ENCODE peak calls at places on chromosomes 12 and 14, in eight cellular contexts. P, M, N, O, W, Z, C and V are unnamed samples.

GRCh38 chr12:119990382-119990874 is 1.4 kb downstream of the BICDL1 start:
- DNase-seq in P (no peak), M (no peak), N (no peak), O (no peak), W (no peak), Z (no peak), C (no peak), V (no peak)

GRCh38 chr12:108596854-108597558 is 878 bp downstream of the TMEM119 start:
- DNase-seq in P (no peak), M (no peak), N (no peak), O (no peak), W (no peak), Z (no peak), C (no peak), V (no peak)

GRCh38 chr12:16523570-16524331 is 82.2 kb downstream of the LMO3 start:
- DNase-seq in P (no peak), M (no peak), N (no peak), O (no peak), W (no peak), Z (no peak), C (no peak), V (no peak)

GRCh38 chr12:52398176-52398575 is 8.0 kb downstream of the KRT82 start:
- DNase-seq in P (no peak), M (no peak), N (no peak), O (no peak), W (no peak), Z (no peak), C (peak), V (no peak)

GRCh38 chr14:103509864-103510263 is 12.8 kb downstream of the CKB start:
- DNase-seq in P (no peak), M (no peak), N (no peak), O (no peak), W (no peak), Z (no peak), C (no peak), V (no peak)

GRCh38 chr14:31505411-31505810 is 17.6 kb upstream of the GPR33 start:
- DNase-seq in P (no peak), M (no peak), N (no peak), O (no peak), W (peak), Z (no peak), C (no peak), V (no peak)

GRCh38 chr12:115004469-115005146 is 320.6 kb upstream of the TBX3 start:
- DNase-seq in P (no peak), M (no peak), N (no peak), O (no peak), W (no peak), Z (no peak), C (no peak), V (no peak)

GRCh38 chr12:2580821-2581220 is 213.9 kb upstream of the FKBP4 start:
- DNase-seq in P (no peak), M (no peak), N (no peak), O (no peak), W (peak), Z (no peak), C (peak), V (no peak)

GRCh38 chr12:77433799-77434198 is 368.4 kb upstream of the E2F7 start:
- DNase-seq in P (no peak), M (no peak), N (no peak), O (no peak), W (no peak), Z (no peak), C (no peak), V (no peak)

GRCh38 chr12:115941362-115941761 is 336.1 kb downstream of the MED13L start:
- DNase-seq in P (peak), M (no peak), N (no peak), O (no peak), W (no peak), Z (no peak), C (no peak), V (no peak)

GRCh38 chr14:102663031-102663430 is 70.6 kb downstream of the RCOR1 start:
- DNase-seq in P (peak), M (no peak), N (no peak), O (no peak), W (no peak), Z (no peak), C (no peak), V (no peak)

GRCh38 chr14:73285979-73286378 is 48.7 kb downstream of the PAPLN start:
- DNase-seq in P (no peak), M (no peak), N (no peak), O (no peak), W (no peak), Z (no peak), C (no peak), V (no peak)

GRCh38 chr12:25983625-25984024 is 25.1 kb downstream of the RASSF8 start:
- DNase-seq in P (no peak), M (no peak), N (no peak), O (no peak), W (no peak), Z (no peak), C (no peak), V (no peak)

GRCh38 chr12:25979563-25979962 is 21.1 kb downstream of the RASSF8 start:
- DNase-seq in P (no peak), M (no peak), N (no peak), O (no peak), W (no peak), Z (no peak), C (no peak), V (no peak)

GRCh38 chr12:25982416-25982815 is 23.9 kb downstream of the RASSF8 start:
- DNase-seq in P (no peak), M (no peak), N (no peak), O (no peak), W (no peak), Z (no peak), C (no peak), V (no peak)

GRCh38 chr12:25980035-25980434 is 21.6 kb downstream of the RASSF8 start:
- DNase-seq in P (no peak), M (no peak), N (no peak), O (no peak), W (no peak), Z (no peak), C (no peak), V (no peak)

GRCh38 chr12:25981597-25981996 is 23.1 kb downstream of the RASSF8 start:
- DNase-seq in P (no peak), M (no peak), N (no peak), O (no peak), W (no peak), Z (no peak), C (no peak), V (no peak)
- H3K27ac ChIP-seq in P (no peak), M (no peak), N (no peak), O (no peak), W (no peak), Z (no peak), C (no peak), V (no peak)

GRCh38 chr14:36852853-36853634 is 191.4 kb downstream of the PAX9 start:
- DNase-seq in P (no peak), M (no peak), N (no peak), O (no peak), W (no peak), Z (no peak), C (no peak), V (no peak)
- H3K27ac ChIP-seq in P (no peak), M (no peak), N (no peak), O (no peak), W (no peak), Z (no peak), C (no peak), V (no peak)

DNA sequence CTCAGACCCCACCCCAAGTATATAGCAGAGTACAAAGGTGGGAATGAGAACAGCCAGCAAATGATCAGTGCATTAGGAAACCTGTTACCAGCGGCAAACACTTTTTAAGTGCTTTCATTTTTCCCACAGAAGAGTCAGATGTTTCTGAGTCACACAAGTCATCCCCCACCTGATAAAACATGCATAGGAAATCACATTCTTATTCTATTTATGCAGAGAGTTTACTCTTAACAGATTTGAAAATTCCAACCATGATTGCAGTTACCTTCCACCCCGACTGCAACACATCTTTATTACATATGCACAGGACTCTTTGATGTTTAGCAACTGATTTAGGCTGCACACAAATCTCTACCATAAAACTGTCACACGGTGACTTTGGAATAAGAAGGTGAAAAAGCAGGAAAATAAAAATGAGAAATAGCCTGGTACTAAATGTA is 236.4 kb downstream of the PAWR start:
- DNase-seq in P (no peak), M (no peak), N (no peak), O (no peak), W (peak), Z (no peak), C (no peak), V (no peak)
- H3K27ac ChIP-seq in P (no peak), M (no peak), N (no peak), O (no peak), W (peak), Z (peak), C (no peak), V (peak)

DNA sequence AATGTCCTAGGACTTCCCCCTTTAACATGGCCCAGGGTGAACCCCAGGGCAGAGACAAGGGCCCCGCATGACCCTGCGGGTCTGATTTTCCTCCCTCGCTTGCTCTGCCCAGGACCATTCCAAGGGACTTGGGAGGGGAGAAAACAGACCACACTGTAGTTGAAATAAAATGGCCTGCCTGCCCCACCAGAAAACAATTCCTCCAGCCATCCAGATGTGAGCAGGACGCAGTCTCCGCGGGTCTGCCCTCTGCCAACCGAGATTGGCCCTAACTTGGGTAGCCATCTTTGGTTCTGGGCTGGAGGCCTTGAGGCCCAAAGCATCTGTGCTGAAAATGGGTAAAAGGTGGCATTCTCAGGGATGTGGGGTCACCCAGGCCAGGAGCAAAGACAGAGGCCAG is 75.5 kb downstream of the RFLNA start:
- DNase-seq in P (no peak), M (no peak), N (no peak), O (no peak), W (no peak), Z (no peak), C (no peak), V (no peak)
- H3K27ac ChIP-seq in P (no peak), M (no peak), N (no peak), O (peak), W (peak), Z (peak), C (no peak), V (peak)

GRCh38 chr14:34075826-34076225 is 125.0 kb upstream of the EGLN3 start:
- DNase-seq in P (no peak), M (no peak), N (no peak), O (no peak), W (no peak), Z (no peak), C (no peak), V (no peak)

GRCh38 chr14:34072401-34072800 is 121.5 kb upstream of the EGLN3 start:
- DNase-seq in P (no peak), M (no peak), N (no peak), O (no peak), W (no peak), Z (no peak), C (no peak), V (no peak)

GRCh38 chr14:34072921-34073320 is 122.0 kb upstream of the EGLN3 start:
- DNase-seq in P (no peak), M (no peak), N (no peak), O (no peak), W (no peak), Z (no peak), C (no peak), V (no peak)

GRCh38 chr14:34078117-34078743 is 127.4 kb upstream of the EGLN3 start:
- DNase-seq in P (no peak), M (no peak), N (no peak), O (no peak), W (no peak), Z (peak), C (no peak), V (no peak)

DNA sequence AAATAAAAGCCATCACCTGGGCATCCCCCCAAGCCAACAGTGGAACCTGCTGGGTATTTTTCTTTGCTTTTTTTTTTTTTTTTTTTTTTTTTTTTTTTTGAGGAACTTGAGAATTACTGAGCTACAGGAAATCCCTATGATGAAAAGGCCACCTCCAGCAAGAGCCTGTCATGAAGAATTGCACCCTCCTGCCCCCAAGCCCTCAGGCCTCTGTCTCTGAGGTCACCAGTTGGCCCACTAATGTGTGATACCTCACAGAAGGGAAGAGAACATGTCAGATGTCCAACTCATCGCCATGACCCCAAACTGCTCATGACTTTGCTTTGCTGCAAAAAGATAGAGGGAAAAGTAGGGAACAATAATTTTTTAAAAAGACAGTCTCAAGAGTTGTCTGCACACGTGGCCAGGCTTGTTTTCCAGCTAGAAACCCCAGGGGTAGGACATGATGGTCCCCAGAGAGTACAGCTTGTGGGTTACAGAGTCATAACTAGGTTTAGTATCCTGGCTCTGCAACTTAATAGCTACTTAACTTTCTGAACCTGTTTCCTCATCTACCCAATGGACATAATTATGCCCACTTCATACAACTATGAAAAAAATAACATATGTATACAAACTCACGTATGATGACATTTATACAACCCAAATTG is 124.3 kb upstream of the EGLN3 start:
- DNase-seq in P (no peak), M (no peak), N (no peak), O (no peak), W (no peak), Z (no peak), C (no peak), V (no peak)
- H3K27ac ChIP-seq in P (no peak), M (no peak), N (no peak), O (no peak), W (no peak), Z (peak), C (no peak), V (no peak)

GRCh38 chr14:95222151-95222631 is 64.9 kb upstream of the DICER1 start:
- DNase-seq in P (no peak), M (no peak), N (no peak), O (no peak), W (no peak), Z (no peak), C (no peak), V (no peak)

GRCh38 chr14:95218472-95219193 is 61.3 kb upstream of the DICER1 start:
- DNase-seq in P (no peak), M (no peak), N (no peak), O (no peak), W (no peak), Z (no peak), C (no peak), V (no peak)

GRCh38 chr14:95218006-95218405 is 60.7 kb upstream of the DICER1 start:
- DNase-seq in P (no peak), M (no peak), N (no peak), O (no peak), W (no peak), Z (no peak), C (no peak), V (no peak)

GRCh38 chr14:95222870-95223398 is 65.6 kb upstream of the DICER1 start:
- DNase-seq in P (no peak), M (no peak), N (no peak), O (no peak), W (no peak), Z (no peak), C (no peak), V (no peak)

GRCh38 chr14:95220663-95221231 is 63.4 kb upstream of the DICER1 start:
- DNase-seq in P (no peak), M (no peak), N (no peak), O (no peak), W (no peak), Z (no peak), C (no peak), V (no peak)
- H3K27ac ChIP-seq in P (no peak), M (no peak), N (no peak), O (no peak), W (no peak), Z (no peak), C (no peak), V (no peak)

DNA sequence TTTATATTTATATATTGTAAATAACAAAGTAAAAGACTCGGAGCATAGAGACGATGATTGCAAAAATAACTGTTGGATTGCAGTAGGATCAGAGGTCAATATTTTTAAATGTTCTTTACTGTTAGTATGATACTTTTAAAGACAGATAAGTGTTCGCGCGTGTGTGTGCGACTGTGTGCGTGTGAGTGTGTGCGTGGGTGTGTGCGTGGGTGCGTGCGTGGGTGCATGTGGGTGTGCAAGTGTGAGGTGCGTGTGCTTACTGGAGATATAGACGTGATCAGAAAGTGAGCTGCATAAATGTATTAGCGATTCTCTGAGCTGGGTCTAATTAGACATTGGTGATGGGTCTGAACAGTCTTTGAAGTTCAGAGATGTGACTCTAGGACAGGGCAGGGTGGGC is 142.9 kb downstream of the RIMBP2 start:
- DNase-seq in P (no peak), M (no peak), N (no peak), O (no peak), W (no peak), Z (no peak), C (no peak), V (no peak)
- H3K27ac ChIP-seq in P (no peak), M (no peak), N (no peak), O (no peak), W (no peak), Z (no peak), C (no peak), V (no peak)